ENCODE peak calls at places on chromosomes 1 and 21, in ten cellular contexts. One of them, this sample, is unnamed.

GRCh38 chr21:37579356-37579755 is 212.8 kb downstream of the DYRK1A start:
- DNase-seq in fibroblast of lung: no peak
- DNase-seq in GM10248: no peak
- DNase-seq in cardiac fibroblast: no peak
- DNase-seq in GM12864: no peak
- DNase-seq in foreskin keratinocyte: peak
- DNase-seq in colonic mucosa: no peak
- DNase-seq in nephron progenitor cell: no peak
- DNase-seq in Calu3: no peak
- DNase-seq in fibroblast of mammary gland: no peak
- DNase-seq in this sample: no peak

GRCh38 chr1:154329152-154329521 is 3.8 kb downstream of the ATP8B2 start:
- DNase-seq in GM12864: no peak
- DNase-seq in fibroblast of lung: peak
- DNase-seq in fibroblast of mammary gland: no peak
- DNase-seq in cardiac fibroblast: no peak
- DNase-seq in foreskin keratinocyte: no peak
- DNase-seq in colonic mucosa: no peak
- DNase-seq in GM10248: no peak
- DNase-seq in nephron progenitor cell: peak
- DNase-seq in Calu3: no peak
- DNase-seq in this sample: no peak

GRCh38 chr1:186102559-186103148 is 272.4 kb downstream of the TPR start:
- DNase-seq in fibroblast of lung: peak
- DNase-seq in foreskin keratinocyte: peak
- DNase-seq in colonic mucosa: no peak
- DNase-seq in fibroblast of mammary gland: peak
- DNase-seq in GM12864: no peak
- DNase-seq in GM10248: no peak
- DNase-seq in cardiac fibroblast: peak
- DNase-seq in nephron progenitor cell: no peak
- DNase-seq in Calu3: no peak
- DNase-seq in this sample: no peak

GRCh38 chr21:42939581-42940413 is 14.4 kb upstream of the ERVH48-1 start:
- DNase-seq in GM10248: no peak
- DNase-seq in fibroblast of mammary gland: peak
- DNase-seq in Calu3: peak
- DNase-seq in colonic mucosa: peak
- DNase-seq in foreskin keratinocyte: peak
- DNase-seq in GM12864: no peak
- DNase-seq in fibroblast of lung: peak
- DNase-seq in cardiac fibroblast: peak
- DNase-seq in nephron progenitor cell: no peak
- DNase-seq in this sample: no peak

GRCh38 chr1:116488052-116488451 is 82.8 kb downstream of the CD58 start:
- DNase-seq in GM12864: no peak
- DNase-seq in GM10248: no peak
- DNase-seq in Calu3: no peak
- DNase-seq in foreskin keratinocyte: no peak
- DNase-seq in cardiac fibroblast: no peak
- DNase-seq in colonic mucosa: no peak
- DNase-seq in fibroblast of lung: no peak
- DNase-seq in fibroblast of mammary gland: no peak
- DNase-seq in nephron progenitor cell: no peak
- DNase-seq in this sample: no peak

GRCh38 chr21:42678118-42678430 is 24.7 kb downstream of the PDE9A start:
- DNase-seq in fibroblast of mammary gland: no peak
- DNase-seq in Calu3: no peak
- DNase-seq in GM10248: no peak
- DNase-seq in nephron progenitor cell: no peak
- DNase-seq in foreskin keratinocyte: no peak
- DNase-seq in colonic mucosa: no peak
- DNase-seq in GM12864: no peak
- DNase-seq in fibroblast of lung: no peak
- DNase-seq in cardiac fibroblast: no peak
- DNase-seq in this sample: no peak

GRCh38 chr1:166597516-166597915 is 241.8 kb upstream of the POGK start:
- DNase-seq in fibroblast of mammary gland: no peak
- DNase-seq in GM10248: no peak
- DNase-seq in Calu3: no peak
- DNase-seq in nephron progenitor cell: no peak
- DNase-seq in GM12864: no peak
- DNase-seq in cardiac fibroblast: no peak
- DNase-seq in fibroblast of lung: no peak
- DNase-seq in colonic mucosa: no peak
- DNase-seq in foreskin keratinocyte: no peak
- DNase-seq in this sample: no peak

GRCh38 chr1:242546849-242547724 is 22.6 kb upstream of the PLD5 start:
- DNase-seq in fibroblast of lung: no peak
- DNase-seq in foreskin keratinocyte: peak
- DNase-seq in colonic mucosa: no peak
- DNase-seq in GM10248: no peak
- DNase-seq in Calu3: no peak
- DNase-seq in fibroblast of mammary gland: no peak
- DNase-seq in cardiac fibroblast: no peak
- DNase-seq in GM12864: no peak
- DNase-seq in nephron progenitor cell: no peak
- DNase-seq in this sample: no peak

GRCh38 chr1:243834130-243834529 is 15.9 kb downstream of the AKT3 start:
- DNase-seq in Calu3: no peak
- DNase-seq in fibroblast of mammary gland: no peak
- DNase-seq in foreskin keratinocyte: no peak
- DNase-seq in cardiac fibroblast: no peak
- DNase-seq in nephron progenitor cell: no peak
- DNase-seq in fibroblast of lung: no peak
- DNase-seq in GM10248: no peak
- DNase-seq in GM12864: no peak
- DNase-seq in colonic mucosa: no peak
- DNase-seq in this sample: no peak

DNA sequence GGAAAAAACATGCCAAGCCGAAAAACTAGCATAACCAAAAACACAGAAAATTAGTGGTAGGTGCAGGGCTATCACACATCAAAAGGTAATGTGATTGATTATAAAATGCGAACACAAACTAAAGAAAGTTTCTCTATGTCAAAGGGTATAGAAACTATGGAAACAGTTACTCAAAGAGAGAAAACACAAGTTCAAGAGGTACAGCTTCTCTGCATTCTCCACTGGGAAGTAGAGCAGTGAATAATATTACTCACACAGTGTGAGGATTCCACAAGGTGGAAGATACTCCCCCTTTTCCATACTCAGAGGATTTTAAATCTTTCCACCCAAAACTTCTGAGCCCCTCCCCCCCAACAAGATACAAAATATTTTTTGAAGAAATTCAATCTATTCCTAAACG is 18.6 kb downstream of the AKT3 start:
- DNase-seq in GM12864: no peak
- DNase-seq in Calu3: no peak
- DNase-seq in GM10248: no peak
- DNase-seq in nephron progenitor cell: no peak
- DNase-seq in fibroblast of lung: no peak
- DNase-seq in fibroblast of mammary gland: no peak
- DNase-seq in cardiac fibroblast: no peak
- DNase-seq in foreskin keratinocyte: no peak
- DNase-seq in colonic mucosa: no peak
- DNase-seq in this sample: no peak
- TF ChIP-seq CTCF in GM12864: no peak
- TF ChIP-seq CTCF in Calu3: no peak
- TF ChIP-seq CTCF in GM10248: no peak
- TF ChIP-seq CTCF in nephron progenitor cell: no peak
- TF ChIP-seq CTCF in fibroblast of lung: no peak
- TF ChIP-seq CTCF in fibroblast of mammary gland: no peak
- TF ChIP-seq CTCF in cardiac fibroblast: no peak
- TF ChIP-seq CTCF in foreskin keratinocyte: no peak
- TF ChIP-seq CTCF in colonic mucosa: no peak
- TF ChIP-seq CTCF in this sample: no peak

GRCh38 chr1:162040657-162041056 is 17.0 kb upstream of the OLFML2B start:
- DNase-seq in foreskin keratinocyte: peak
- DNase-seq in colonic mucosa: no peak
- DNase-seq in fibroblast of mammary gland: peak
- DNase-seq in Calu3: no peak
- DNase-seq in fibroblast of lung: peak
- DNase-seq in GM12864: no peak
- DNase-seq in GM10248: no peak
- DNase-seq in nephron progenitor cell: no peak
- DNase-seq in cardiac fibroblast: peak
- DNase-seq in this sample: no peak
- TF ChIP-seq CTCF in foreskin keratinocyte: peak
- TF ChIP-seq CTCF in colonic mucosa: peak
- TF ChIP-seq CTCF in fibroblast of mammary gland: peak
- TF ChIP-seq CTCF in Calu3: peak
- TF ChIP-seq CTCF in fibroblast of lung: peak
- TF ChIP-seq CTCF in GM12864: peak
- TF ChIP-seq CTCF in GM10248: peak
- TF ChIP-seq CTCF in nephron progenitor cell: peak
- TF ChIP-seq CTCF in cardiac fibroblast: peak
- TF ChIP-seq CTCF in this sample: peak

GRCh38 chr1:111520040-111520439 is 16.6 kb upstream of the ADORA3 start:
- DNase-seq in fibroblast of mammary gland: no peak
- DNase-seq in foreskin keratinocyte: no peak
- DNase-seq in colonic mucosa: no peak
- DNase-seq in fibroblast of lung: no peak
- DNase-seq in GM12864: no peak
- DNase-seq in Calu3: no peak
- DNase-seq in cardiac fibroblast: no peak
- DNase-seq in GM10248: no peak
- DNase-seq in nephron progenitor cell: no peak
- DNase-seq in this sample: no peak

GRCh38 chr1:111513410-111514020 is 10.1 kb upstream of the ADORA3 start:
- DNase-seq in fibroblast of mammary gland: no peak
- DNase-seq in colonic mucosa: no peak
- DNase-seq in GM10248: no peak
- DNase-seq in Calu3: no peak
- DNase-seq in GM12864: no peak
- DNase-seq in nephron progenitor cell: no peak
- DNase-seq in foreskin keratinocyte: no peak
- DNase-seq in fibroblast of lung: no peak
- DNase-seq in cardiac fibroblast: no peak
- DNase-seq in this sample: no peak

GRCh38 chr1:111515291-111516007 is 12.0 kb upstream of the ADORA3 start:
- DNase-seq in Calu3: no peak
- DNase-seq in nephron progenitor cell: no peak
- DNase-seq in foreskin keratinocyte: no peak
- DNase-seq in colonic mucosa: no peak
- DNase-seq in fibroblast of lung: peak
- DNase-seq in GM12864: no peak
- DNase-seq in fibroblast of mammary gland: peak
- DNase-seq in GM10248: peak
- DNase-seq in cardiac fibroblast: peak
- DNase-seq in this sample: no peak

GRCh38 chr1:111516008-111516535 is 12.6 kb upstream of the ADORA3 start:
- DNase-seq in GM12864: peak
- DNase-seq in nephron progenitor cell: no peak
- DNase-seq in fibroblast of lung: peak
- DNase-seq in colonic mucosa: no peak
- DNase-seq in foreskin keratinocyte: peak
- DNase-seq in fibroblast of mammary gland: peak
- DNase-seq in Calu3: no peak
- DNase-seq in cardiac fibroblast: peak
- DNase-seq in GM10248: peak
- DNase-seq in this sample: no peak

GRCh38 chr1:111517464-111518225 is 14.2 kb upstream of the ADORA3 start:
- DNase-seq in GM10248: no peak
- DNase-seq in nephron progenitor cell: no peak
- DNase-seq in colonic mucosa: no peak
- DNase-seq in fibroblast of mammary gland: no peak
- DNase-seq in fibroblast of lung: no peak
- DNase-seq in Calu3: no peak
- DNase-seq in foreskin keratinocyte: no peak
- DNase-seq in GM12864: no peak
- DNase-seq in cardiac fibroblast: no peak
- DNase-seq in this sample: no peak
- TF ChIP-seq CTCF in GM10248: no peak
- TF ChIP-seq CTCF in nephron progenitor cell: no peak
- TF ChIP-seq CTCF in colonic mucosa: no peak
- TF ChIP-seq CTCF in fibroblast of mammary gland: no peak
- TF ChIP-seq CTCF in fibroblast of lung: no peak
- TF ChIP-seq CTCF in Calu3: no peak
- TF ChIP-seq CTCF in foreskin keratinocyte: no peak
- TF ChIP-seq CTCF in GM12864: no peak
- TF ChIP-seq CTCF in cardiac fibroblast: no peak
- TF ChIP-seq CTCF in this sample: no peak

GRCh38 chr1:16367968-16368910 is 1.2 kb downstream of the SZRD1 start:
- DNase-seq in colonic mucosa: no peak
- DNase-seq in fibroblast of mammary gland: no peak
- DNase-seq in foreskin keratinocyte: no peak
- DNase-seq in GM12864: no peak
- DNase-seq in Calu3: no peak
- DNase-seq in fibroblast of lung: peak
- DNase-seq in GM10248: no peak
- DNase-seq in cardiac fibroblast: peak
- DNase-seq in nephron progenitor cell: no peak
- DNase-seq in this sample: no peak

GRCh38 chr1:16366722-16367257 is at the start of gene SZRD1:
- DNase-seq in fibroblast of lung: peak
- DNase-seq in cardiac fibroblast: peak
- DNase-seq in fibroblast of mammary gland: peak
- DNase-seq in foreskin keratinocyte: peak
- DNase-seq in GM10248: peak
- DNase-seq in nephron progenitor cell: peak
- DNase-seq in GM12864: peak
- DNase-seq in Calu3: peak
- DNase-seq in colonic mucosa: peak
- DNase-seq in this sample: peak

GRCh38 chr1:16371725-16372124 is 4.7 kb downstream of the SZRD1 start:
- DNase-seq in foreskin keratinocyte: peak
- DNase-seq in colonic mucosa: no peak
- DNase-seq in cardiac fibroblast: peak
- DNase-seq in GM12864: no peak
- DNase-seq in fibroblast of mammary gland: no peak
- DNase-seq in fibroblast of lung: peak
- DNase-seq in Calu3: no peak
- DNase-seq in GM10248: no peak
- DNase-seq in nephron progenitor cell: no peak
- DNase-seq in this sample: no peak

GRCh38 chr1:16369821-16370220 is 2.8 kb downstream of the SZRD1 start:
- DNase-seq in nephron progenitor cell: no peak
- DNase-seq in foreskin keratinocyte: no peak
- DNase-seq in fibroblast of mammary gland: no peak
- DNase-seq in cardiac fibroblast: no peak
- DNase-seq in GM10248: no peak
- DNase-seq in fibroblast of lung: no peak
- DNase-seq in GM12864: no peak
- DNase-seq in colonic mucosa: no peak
- DNase-seq in Calu3: no peak
- DNase-seq in this sample: no peak

DNA sequence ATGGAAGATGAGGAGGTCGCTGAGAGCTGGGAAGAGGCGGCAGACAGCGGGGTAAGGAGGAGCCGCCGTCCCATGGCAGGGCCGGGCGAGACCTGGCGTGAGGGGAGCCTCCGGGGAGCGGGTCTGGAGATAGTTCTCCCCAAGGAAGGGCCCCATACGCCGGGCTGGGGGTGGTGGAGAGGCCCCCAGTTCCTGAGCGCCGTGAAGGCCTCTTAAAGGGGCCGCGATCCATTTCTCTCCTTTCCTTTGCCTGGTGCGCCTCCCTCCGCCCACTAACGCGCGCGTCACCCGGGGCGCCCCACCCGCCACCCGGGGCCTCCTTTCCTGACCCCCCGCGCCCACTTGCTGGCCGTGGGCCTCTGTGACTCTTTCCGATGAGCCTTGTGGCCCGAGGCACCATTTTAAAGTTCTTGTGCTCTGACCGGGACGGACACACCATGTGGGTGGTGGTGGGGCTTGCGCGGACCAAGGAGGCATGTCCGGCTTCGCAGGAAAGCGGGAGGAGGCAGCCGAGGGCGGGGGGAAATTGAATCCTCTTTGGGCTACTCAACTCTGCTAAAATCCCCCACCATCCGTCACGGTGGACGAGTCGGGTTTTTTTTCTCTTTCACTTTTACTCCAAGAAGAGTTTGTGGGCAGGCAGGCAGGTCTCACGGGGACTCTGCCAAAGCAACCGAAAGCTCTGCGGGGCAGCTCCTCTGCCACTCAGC is 371 bp downstream of the SZRD1 start:
- DNase-seq in GM10248: peak
- DNase-seq in fibroblast of lung: peak
- DNase-seq in Calu3: peak
- DNase-seq in foreskin keratinocyte: peak
- DNase-seq in nephron progenitor cell: peak
- DNase-seq in cardiac fibroblast: peak
- DNase-seq in colonic mucosa: peak
- DNase-seq in fibroblast of mammary gland: peak
- DNase-seq in GM12864: peak
- DNase-seq in this sample: peak
- TF ChIP-seq CTCF in GM10248: no peak
- TF ChIP-seq CTCF in fibroblast of lung: no peak
- TF ChIP-seq CTCF in Calu3: no peak
- TF ChIP-seq CTCF in foreskin keratinocyte: peak
- TF ChIP-seq CTCF in nephron progenitor cell: no peak
- TF ChIP-seq CTCF in cardiac fibroblast: no peak
- TF ChIP-seq CTCF in colonic mucosa: no peak
- TF ChIP-seq CTCF in fibroblast of mammary gland: no peak
- TF ChIP-seq CTCF in GM12864: no peak
- TF ChIP-seq CTCF in this sample: no peak

This sample was measured in progenitor cell of endocrine pancreas.